ENCODE peak calls at places on chromosomes 11 and 22, in four cellular contexts. One of them, this sample, is unnamed.
A peak's percentile ranks its signal among the peaks of the same experiment; 100 is the strongest.

GRCh38 chr11:105033344-105033743 is 1.6 kb downstream of the CASP1 start:
- DNase-seq in sigmoid colon: no peak
- DNase-seq in DMS53: no peak
- DNase-seq in GM04503: no peak
- DNase-seq in this sample: no peak

GRCh38 chr22:26433805-26434204 is 4.7 kb downstream of the ASPHD2 start:
- DNase-seq in sigmoid colon: no peak
- DNase-seq in DMS53: no peak
- DNase-seq in GM04503: no peak
- DNase-seq in this sample: no peak

GRCh38 chr11:106794058-106794457 is 224.2 kb downstream of the GUCY1A2 start:
- DNase-seq in sigmoid colon: no peak
- DNase-seq in DMS53: no peak
- DNase-seq in GM04503: peak; percentile 5
- DNase-seq in this sample: no peak

GRCh38 chr11:104705475-104706195 is 192.6 kb downstream of the CASP12 start:
- DNase-seq in sigmoid colon: no peak
- DNase-seq in DMS53: peak; percentile 75
- DNase-seq in GM04503: no peak
- DNase-seq in this sample: no peak

GRCh38 chr22:28951969-28952521 is 68.7 kb downstream of the ZNRF3 start:
- DNase-seq in sigmoid colon: peak; percentile 82
- DNase-seq in DMS53: no peak
- DNase-seq in GM04503: no peak
- DNase-seq in this sample: no peak

GRCh38 chr11:95680169-95680929 is 109.2 kb downstream of the FAM76B start:
- DNase-seq in sigmoid colon: no peak
- DNase-seq in DMS53: peak; percentile 29
- DNase-seq in GM04503: peak; percentile 55
- DNase-seq in this sample: peak; percentile 84

GRCh38 chr11:122140535-122140934 is 24.5 kb upstream of the BLID start:
- DNase-seq in sigmoid colon: no peak
- DNase-seq in DMS53: no peak
- DNase-seq in GM04503: peak; percentile 51
- DNase-seq in this sample: peak; percentile 85

GRCh38 chr22:49623715-49624114 is 204.0 kb downstream of the BRD1 start:
- DNase-seq in sigmoid colon: no peak
- DNase-seq in DMS53: no peak
- DNase-seq in GM04503: no peak
- DNase-seq in this sample: no peak

GRCh38 chr11:75625970-75626691 is 42.7 kb downstream of the MAP6 start:
- DNase-seq in sigmoid colon: no peak
- DNase-seq in DMS53: peak; percentile 90
- DNase-seq in GM04503: peak; percentile 45
- DNase-seq in this sample: peak; percentile 44

GRCh38 chr22:29336751-29337490 is 21.4 kb upstream of the RASL10A start:
- DNase-seq in sigmoid colon: no peak
- DNase-seq in DMS53: no peak
- DNase-seq in GM04503: no peak
- DNase-seq in this sample: no peak

GRCh38 chr11:99063331-99063730 is 42.6 kb downstream of the CNTN5 start:
- DNase-seq in sigmoid colon: no peak
- DNase-seq in DMS53: no peak
- DNase-seq in GM04503: no peak
- DNase-seq in this sample: no peak

GRCh38 chr11:73961321-73961720 is 10.5 kb downstream of the DNAJB13 start:
- DNase-seq in sigmoid colon: no peak
- DNase-seq in DMS53: no peak
- DNase-seq in GM04503: peak; percentile 27
- DNase-seq in this sample: no peak

GRCh38 chr11:113488931-113489351 is 13.7 kb upstream of the DRD2 start:
- DNase-seq in sigmoid colon: no peak
- DNase-seq in DMS53: no peak
- DNase-seq in GM04503: no peak
- DNase-seq in this sample: no peak

GRCh38 chr22:25362215-25362882 is 142.9 kb downstream of the CRYBB2 start:
- DNase-seq in sigmoid colon: peak; percentile 77
- DNase-seq in DMS53: peak; percentile 42
- DNase-seq in GM04503: no peak
- DNase-seq in this sample: no peak

GRCh38 chr11:73012121-73012863 is 129.8 kb downstream of the FCHSD2 start:
- DNase-seq in sigmoid colon: no peak
- DNase-seq in DMS53: no peak
- DNase-seq in GM04503: no peak
- DNase-seq in this sample: peak; percentile 46

GRCh38 chr11:129946965-129947364 is 51.6 kb upstream of the NFRKB start:
- DNase-seq in sigmoid colon: no peak
- DNase-seq in DMS53: no peak
- DNase-seq in GM04503: no peak
- DNase-seq in this sample: no peak

GRCh38 chr11:26778000-26778757 is 56.3 kb upstream of the SLC5A12 start:
- DNase-seq in sigmoid colon: no peak
- DNase-seq in DMS53: no peak
- DNase-seq in GM04503: peak; percentile 75
- DNase-seq in this sample: peak; percentile 82

GRCh38 chr11:8597182-8597581 is 3.2 kb upstream of the STK33 start:
- DNase-seq in sigmoid colon: no peak
- DNase-seq in DMS53: peak; percentile 71
- DNase-seq in GM04503: peak; percentile 37
- DNase-seq in this sample: no peak

GRCh38 chr22:19817561-19818263 is 37.0 kb downstream of the GNB1L start:
- DNase-seq in sigmoid colon: no peak
- DNase-seq in DMS53: no peak
- DNase-seq in GM04503: no peak
- DNase-seq in this sample: no peak

GRCh38 chr11:5129457-5129877 is 8.7 kb downstream of the OR52A5 start:
- DNase-seq in sigmoid colon: no peak
- DNase-seq in DMS53: no peak
- DNase-seq in GM04503: no peak
- DNase-seq in this sample: no peak

GRCh38 chr11:35617687-35618496 is at the start of gene FJX1:
- DNase-seq in sigmoid colon: peak; percentile 82
- DNase-seq in DMS53: peak; percentile 71
- DNase-seq in GM04503: peak; percentile 75
- DNase-seq in this sample: no peak

GRCh38 chr22:31089101-31090100 is 8.3 kb downstream of the SMTN start:
- DNase-seq in sigmoid colon: peak; percentile 91
- DNase-seq in DMS53: peak; percentile 33
- DNase-seq in GM04503: no peak
- DNase-seq in this sample: no peak

GRCh38 chr11:130457909-130458729 is 9.7 kb downstream of the ADAMTS15 start:
- DNase-seq in sigmoid colon: no peak
- DNase-seq in DMS53: no peak
- DNase-seq in GM04503: no peak
- DNase-seq in this sample: no peak

GRCh38 chr11:30344085-30344484 is 21.2 kb downstream of the ARL14EP start:
- DNase-seq in sigmoid colon: no peak
- DNase-seq in DMS53: no peak
- DNase-seq in GM04503: no peak
- DNase-seq in this sample: no peak

GRCh38 chr11:29914203-29914930 is 102.5 kb downstream of the KCNA4 start:
- DNase-seq in sigmoid colon: no peak
- DNase-seq in DMS53: peak; percentile 4
- DNase-seq in GM04503: no peak
- DNase-seq in this sample: no peak

GRCh38 chr22:18063311-18063710 is 14.5 kb upstream of the PEX26 start:
- DNase-seq in sigmoid colon: no peak
- DNase-seq in DMS53: no peak
- DNase-seq in GM04503: no peak
- DNase-seq in this sample: no peak

GRCh38 chr11:64152841-64153691 is 12.8 kb downstream of the MACROD1 start:
- DNase-seq in sigmoid colon: peak; percentile 81
- DNase-seq in DMS53: peak; percentile 73
- DNase-seq in GM04503: no peak
- DNase-seq in this sample: no peak

This sample was measured in AG04449.